ENCODE peak calls at places on chromosomes 16 and 17, in ten cellular contexts. M, N, V, D, L, H, F, U, C and P are unnamed samples.

GRCh38 chr16:52671560-52671959 is 124.6 kb upstream of the TOX3 start:
- DNase-seq in M (no peak), N (no peak), V (no peak), D (no peak), L (no peak), H (no peak), F (no peak), U (no peak), C (no peak), P (no peak)

GRCh38 chr17:10447035-10447931 is 22.1 kb downstream of the MYH4 start:
- DNase-seq in M (no peak), N (no peak), V (no peak), D (peak; percentile 37), L (no peak), H (no peak), F (no peak), U (no peak), C (no peak), P (no peak)

GRCh38 chr16:29231231-29231630 is 175.3 kb downstream of the NPIPB11 start:
- DNase-seq in M (no peak), N (no peak), V (peak; percentile 28), D (no peak), L (no peak), H (no peak), F (no peak), U (no peak), C (no peak), P (no peak)

GRCh38 chr17:34584805-34585416 is 5.5 kb downstream of the TMEM132E start:
- DNase-seq in M (peak; percentile 14), N (no peak), V (peak; percentile 2), D (no peak), L (no peak), H (no peak), F (no peak), U (no peak), C (no peak), P (no peak)

GRCh38 chr16:4245400-4245799 is 3.5 kb upstream of the SRL start:
- DNase-seq in M (no peak), N (no peak), V (peak; percentile 39), D (no peak), L (no peak), H (no peak), F (no peak), U (no peak), C (no peak), P (no peak)

GRCh38 chr16:53654946-53655345 is 48.7 kb downstream of the RPGRIP1L start:
- DNase-seq in M (no peak), N (no peak), V (no peak), D (no peak), L (no peak), H (no peak), F (no peak), U (no peak), C (no peak), P (no peak)

GRCh38 chr17:34321981-34322380 is 2.7 kb downstream of the CCL8 start:
- DNase-seq in M (no peak), N (no peak), V (no peak), D (no peak), L (no peak), H (no peak), F (no peak), U (no peak), C (no peak), P (no peak)

GRCh38 chr17:78714534-78714933 is 67.5 kb downstream of the CYTH1 start:
- DNase-seq in M (no peak), N (no peak), V (no peak), D (no peak), L (no peak), H (no peak), F (no peak), U (no peak), C (no peak), P (no peak)

GRCh38 chr17:48646183-48647102 is 20.3 kb upstream of the HOXB9 start:
- DNase-seq in M (peak; percentile 77), N (no peak), V (no peak), D (peak; percentile 82), L (peak; percentile 53), H (no peak), F (no peak), U (no peak), C (no peak), P (no peak)

GRCh38 chr16:50712568-50712914 is 19.1 kb downstream of the NOD2 start:
- DNase-seq in M (no peak), N (no peak), V (peak; percentile 1), D (no peak), L (no peak), H (no peak), F (no peak), U (no peak), C (no peak), P (no peak)

GRCh38 chr16:86887416-86887815 is 309.1 kb downstream of the FOXL1 start:
- DNase-seq in M (no peak), N (no peak), V (no peak), D (no peak), L (no peak), H (no peak), F (no peak), U (no peak), C (no peak), P (no peak)

GRCh38 chr17:17120716-17121115 is 78.5 kb downstream of the MPRIP start:
- DNase-seq in M (no peak), N (no peak), V (no peak), D (no peak), L (no peak), H (no peak), F (no peak), U (no peak), C (no peak), P (no peak)

GRCh38 chr17:78272181-78272913 is 40.9 kb downstream of the TMEM235 start:
- DNase-seq in M (peak; percentile 78), N (peak; percentile 58), V (peak; percentile 90), D (peak; percentile 83), L (no peak), H (no peak), F (peak; percentile 91), U (peak; percentile 56), C (peak; percentile 77), P (peak; percentile 62)

DNA sequence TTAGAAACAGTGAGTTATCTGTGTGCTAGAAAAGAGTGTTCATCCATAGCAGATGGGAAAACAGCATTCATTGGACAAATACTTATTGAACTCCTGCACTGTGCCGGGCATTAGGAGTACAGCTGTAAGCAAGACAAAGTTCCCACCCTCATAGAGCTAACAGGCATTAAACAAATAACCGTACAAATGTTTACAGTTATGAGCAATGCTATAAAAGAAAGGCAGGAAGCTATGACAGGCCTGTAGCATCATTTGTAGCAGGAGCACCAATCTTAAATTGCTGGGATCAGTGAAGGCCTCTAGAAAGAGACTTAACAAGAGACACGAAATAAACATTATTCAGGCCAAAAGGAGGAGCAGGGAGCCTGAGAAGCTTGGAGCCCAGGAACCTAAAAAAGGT is 15.6 kb downstream of the SDR42E1 start:
- DNase-seq in M (no peak), N (no peak), V (peak; percentile 36), D (no peak), L (no peak), H (no peak), F (no peak), U (no peak), C (no peak), P (no peak)
- TF ChIP-seq POLR2A in M (no peak), N (no peak), V (no peak), D (no peak), L (no peak), H (no peak), F (no peak), U (no peak), C (no peak), P (no peak)

GRCh38 chr17:38970128-38970527 is 2.9 kb upstream of the FBXO47 start:
- DNase-seq in M (no peak), N (no peak), V (no peak), D (no peak), L (no peak), H (no peak), F (peak; percentile 33), U (no peak), C (no peak), P (no peak)

GRCh38 chr17:38967290-38967738 is at the start of gene FBXO47:
- DNase-seq in M (peak; percentile 23), N (peak; percentile 93), V (peak; percentile 38), D (peak; percentile 86), L (no peak), H (no peak), F (peak; percentile 95), U (peak; percentile 77), C (peak; percentile 87), P (peak; percentile 93)

GRCh38 chr17:38970804-38971203 is 3.6 kb upstream of the FBXO47 start:
- DNase-seq in M (no peak), N (no peak), V (no peak), D (no peak), L (no peak), H (no peak), F (no peak), U (no peak), C (no peak), P (no peak)

GRCh38 chr17:38969281-38969680 is 2.1 kb upstream of the FBXO47 start:
- DNase-seq in M (no peak), N (no peak), V (no peak), D (no peak), L (no peak), H (no peak), F (no peak), U (peak; percentile 37), C (no peak), P (no peak)
- TF ChIP-seq CTCF in M (no peak), N (no peak), V (no peak), D (no peak), L (no peak), H (no peak), F (no peak), U (no peak), C (no peak), P (no peak)

DNA sequence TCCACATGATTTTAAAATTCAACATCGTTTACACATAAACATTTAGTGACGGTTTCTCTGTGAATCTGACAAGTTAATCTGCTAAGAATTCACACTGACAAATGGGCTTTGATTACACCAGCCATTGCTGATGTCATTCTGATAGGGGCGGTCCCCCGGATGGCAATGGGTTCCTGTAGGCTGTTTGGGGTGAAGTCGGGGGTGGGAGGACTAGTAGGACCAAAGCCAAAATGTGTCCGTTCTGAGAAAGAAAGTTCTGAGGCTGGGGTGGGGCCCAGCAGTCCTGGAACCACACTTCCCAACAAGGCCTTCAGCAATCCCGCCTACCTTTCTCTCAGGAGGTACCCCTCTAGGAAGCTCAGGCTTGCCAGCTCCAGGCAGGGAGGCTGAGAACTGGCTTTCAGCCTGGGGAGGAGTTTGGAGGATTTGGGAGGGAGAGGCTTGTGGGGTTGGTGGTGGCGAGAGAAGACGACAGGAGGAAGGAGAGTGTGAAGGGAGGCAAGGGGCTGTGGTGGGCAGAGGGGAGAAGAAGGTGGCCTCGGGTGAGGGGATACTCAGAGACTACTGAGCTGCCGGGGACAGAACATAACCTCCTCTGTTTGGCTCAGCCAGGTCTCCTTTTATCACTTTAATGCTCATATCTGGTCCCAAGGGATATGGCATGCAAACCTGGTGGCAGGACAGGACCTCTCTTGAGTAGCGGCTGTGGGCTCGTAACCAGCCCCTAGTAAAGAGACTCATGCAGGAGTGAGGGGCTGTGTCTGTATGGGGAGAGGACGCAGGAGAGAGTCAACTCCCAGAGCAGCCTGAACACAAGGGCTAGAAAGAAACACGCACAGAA is 8.6 kb downstream of the HIC1 start:
- DNase-seq in M (no peak), N (no peak), V (peak; percentile 72), D (peak; percentile 39), L (no peak), H (no peak), F (no peak), U (no peak), C (no peak), P (no peak)
- TF ChIP-seq POLR2A in M (no peak), N (no peak), V (peak; percentile 57), D (no peak), L (no peak), H (peak; percentile 50), F (no peak), U (no peak), C (no peak), P (no peak)

GRCh38 chr17:4956493-4957061 is 5.7 kb downstream of the ENO3 start:
- DNase-seq in M (peak; percentile 18), N (peak; percentile 67), V (no peak), D (no peak), L (no peak), H (no peak), F (no peak), U (no peak), C (no peak), P (no peak)
- TF ChIP-seq CTCF in M (peak; percentile 40), N (peak; percentile 9), V (peak; percentile 10), D (no peak), L (peak; percentile 37), H (peak; percentile 41), F (no peak), U (no peak), C (no peak), P (no peak)